ENCODE peak calls at places on chromosome X, in six cellular contexts. N, B, U, P, V and Y are unnamed samples. For H3K36me3, the result is how much of the 10 kb centered on the place peaks cover.

GRCh38 chrX:37812110-37812509 is 32.3 kb downstream of the CYBB start:
- DNase-seq in N (no peak), B (no peak), U (no peak), V (no peak), P (no peak), Y (no peak)

GRCh38 chrX:40809210-40809609 is 73.9 kb upstream of the MED14 start:
- DNase-seq in N (peak), P (peak), U (no peak), V (peak), B (peak), Y (no peak)

GRCh38 chrX:49754238-49754857 is 58.6 kb upstream of the PAGE1 start:
- DNase-seq in P (peak), B (peak), V (peak), N (peak), U (peak), Y (peak)

GRCh38 chrX:39777623-39778025 is 320.1 kb downstream of the BCOR start:
- DNase-seq in V (no peak), B (no peak), P (no peak), U (no peak), N (no peak), Y (peak)

GRCh38 chrX:13285693-13286092 is 34.2 kb downstream of the ATXN3L start:
- DNase-seq in B (no peak), N (no peak), V (no peak), U (no peak), P (no peak), Y (no peak)

GRCh38 chrX:129945131-129945530 is 37.3 kb upstream of the BCORL1 start:
- DNase-seq in P (peak), N (peak), U (no peak), V (peak), B (peak), Y (no peak)

GRCh38 chrX:9708923-9709553 is 56.6 kb downstream of the GPR143 start:
- DNase-seq in B (peak), U (peak), P (peak), V (peak), N (peak), Y (peak)

GRCh38 chrX:85963736-85964135 is 83.6 kb downstream of the CHM start:
- DNase-seq in B (peak), N (peak), P (peak), V (peak), U (no peak), Y (no peak)

GRCh38 chrX:45847966-45848365 is 647.3 kb upstream of the DIPK2B start:
- DNase-seq in N (peak), B (no peak), U (no peak), V (peak), P (peak), Y (no peak)

GRCh38 chrX:82556588-82556987 is 951.5 kb upstream of the POU3F4 start:
- DNase-seq in P (no peak), U (no peak), V (no peak), B (no peak), N (no peak), Y (no peak)

GRCh38 chrX:68685722-68686683 is 38.5 kb downstream of the STARD8 start:
- DNase-seq in N (peak), U (no peak), P (peak), B (peak), V (peak), Y (no peak)

GRCh38 chrX:49995795-49996455 is 73.5 kb downstream of the CLCN5 start:
- DNase-seq in B (no peak), N (peak), V (no peak), P (no peak), U (no peak), Y (no peak)

GRCh38 chrX:17861496-17862011 is 456 bp upstream of the RAI2 start:
- DNase-seq in V (no peak), U (no peak), P (no peak), N (no peak), B (no peak), Y (no peak)

GRCh38 chrX:866441-866990 is 235.9 kb downstream of the SHOX start:
- DNase-seq in P (no peak), U (no peak), B (no peak), N (no peak), V (no peak), Y (no peak)

GRCh38 chrX:55127692-55128091 is 38.9 kb downstream of the PAGE2 start:
- DNase-seq in P (peak), U (no peak), V (peak), N (no peak), B (no peak), Y (no peak)

GRCh38 chrX:30027636-30028035 is 187.7 kb upstream of the MAGEB2 start:
- DNase-seq in N (no peak), V (no peak), P (no peak), U (no peak), B (no peak), Y (no peak)

GRCh38 chrX:72094894-72095293 is 36.8 kb downstream of the RTL5 start:
- DNase-seq in P (peak), B (peak), U (no peak), N (peak), V (no peak), Y (peak)

GRCh38 chrX:63751481-63751880 is 33.5 kb downstream of the ARHGEF9 start:
- DNase-seq in V (no peak), U (no peak), B (no peak), P (no peak), N (no peak), Y (no peak)

GRCh38 chrX:65488496-65488895 is 46.1 kb downstream of the LAS1L start:
- DNase-seq in P (peak), N (peak), V (peak), B (peak), U (no peak), Y (no peak)

GRCh38 chrX:14501312-14501711 is 28.0 kb upstream of the GLRA2 start:
- DNase-seq in U (no peak), N (no peak), P (no peak), B (no peak), V (no peak), Y (no peak)

GRCh38 chrX:130228871-130229270 is 39.8 kb downstream of the ZNF280C start:
- DNase-seq in V (no peak), N (no peak), P (no peak), U (no peak), B (no peak), Y (no peak)

GRCh38 chrX:107672955-107673378 is 44.7 kb downstream of the PRPS1 start:
- DNase-seq in U (peak), P (peak), V (peak), N (peak), B (peak), Y (peak)

GRCh38 chrX:129996120-129996519 is 13.7 kb downstream of the BCORL1 start:
- DNase-seq in N (peak), B (peak), U (no peak), P (no peak), V (peak), Y (no peak)

GRCh38 chrX:146615807-146616206 is 193.8 kb upstream of the CXorf51B start:
- DNase-seq in V (no peak), U (no peak), N (no peak), B (no peak), P (no peak), Y (no peak)

GRCh38 chrX:2231570-2232192 is 269.1 kb downstream of the DHRSX start:
- DNase-seq in V (no peak), U (no peak), P (no peak), N (no peak), B (no peak), Y (no peak)

DNA sequence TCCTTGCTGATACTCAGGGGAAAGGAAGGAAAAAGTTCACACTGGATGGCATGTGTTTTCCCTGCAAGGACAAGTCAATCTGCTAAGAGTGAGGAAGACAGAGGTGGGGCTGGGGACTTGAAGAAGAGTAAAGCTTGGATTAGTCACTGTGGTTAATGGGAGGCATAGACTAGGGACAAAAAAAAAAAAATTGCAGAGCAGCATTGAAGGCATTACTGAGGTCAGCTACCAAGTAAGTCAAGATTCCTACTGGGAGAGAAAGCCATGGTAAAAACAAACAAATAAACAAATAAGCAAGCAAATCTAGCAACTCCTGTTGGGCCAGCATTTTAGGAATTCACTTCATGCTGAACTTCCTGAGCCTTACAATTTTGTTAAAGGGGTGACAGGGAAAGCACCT is 58.2 kb upstream of the GPC4 start:
- DNase-seq in N (peak), P (peak), V (peak), B (no peak), U (no peak), Y (no peak)
- H3K4me2 ChIP-seq in N (no peak), P (no peak), V (no peak), B (no peak), U (no peak), Y (no peak)

GRCh38 chrX:150506486-150506885 is 61.9 kb upstream of the MTM1 start:
- DNase-seq in N (no peak), V (peak), U (no peak), P (no peak), B (no peak), Y (no peak)

GRCh38 chrX:150507251-150507856 is 61.1 kb upstream of the MTM1 start:
- DNase-seq in V (peak), N (peak), B (no peak), U (no peak), P (no peak), Y (no peak)

GRCh38 chrX:150509703-150510102 is 58.7 kb upstream of the MTM1 start:
- DNase-seq in B (no peak), V (no peak), P (no peak), U (no peak), N (no peak), Y (no peak)

GRCh38 chrX:150508018-150508417 is 60.4 kb upstream of the MTM1 start:
- DNase-seq in N (no peak), V (peak), B (no peak), P (no peak), U (no peak), Y (no peak)

GRCh38 chrX:150508461-150509367 is 59.7 kb upstream of the MTM1 start:
- DNase-seq in B (peak), U (no peak), N (peak), P (no peak), V (peak), Y (no peak)
- H3K9ac ChIP-seq in B (no peak), U (no peak), N (no peak), P (no peak), V (no peak), Y (no peak)

GRCh38 chrX:74272230-74272629 is 31.8 kb upstream of the ZCCHC13 start:
- DNase-seq in U (no peak), B (no peak), V (no peak), P (no peak), N (no peak), Y (no peak)

GRCh38 chrX:74277846-74278245 is 26.1 kb upstream of the ZCCHC13 start:
- DNase-seq in P (no peak), V (no peak), N (no peak), B (no peak), U (no peak), Y (no peak)

GRCh38 chrX:74280759-74281158 is 23.2 kb upstream of the ZCCHC13 start:
- DNase-seq in B (no peak), P (no peak), U (no peak), V (no peak), N (no peak), Y (no peak)

GRCh38 chrX:74277320-74277719 is 26.7 kb upstream of the ZCCHC13 start:
- DNase-seq in V (no peak), N (no peak), P (no peak), U (no peak), B (no peak), Y (no peak)
- H3K36me3 ChIP-seq in V (under half), N (under half), P (half or more), U (under half), B (under half), Y (under half)

DNA sequence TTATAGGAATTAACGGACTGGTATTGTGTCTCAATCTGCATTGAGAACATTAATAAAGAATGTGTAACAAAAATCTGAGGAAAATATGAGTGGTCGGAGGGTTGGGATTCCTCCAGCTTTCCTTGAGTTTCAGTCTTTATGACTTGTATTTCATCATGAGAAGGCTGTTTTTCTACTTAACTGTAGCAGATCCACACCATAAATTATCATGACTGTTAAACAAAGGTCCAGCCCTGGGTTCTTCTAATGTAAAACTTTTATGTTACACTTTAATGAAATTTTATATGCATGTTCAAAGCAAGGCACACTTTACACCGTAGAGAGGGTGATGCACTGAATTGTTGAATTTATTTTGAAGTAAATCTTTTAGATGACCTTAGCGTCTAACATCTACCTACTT is 7.0 kb downstream of the AFF2 start:
- DNase-seq in B (no peak), P (no peak), U (no peak), N (no peak), V (no peak), Y (no peak)
- H3K4me2 ChIP-seq in B (no peak), P (no peak), U (no peak), N (no peak), V (no peak), Y (no peak)

GRCh38 chrX:120790552-120790951 is 85.1 kb downstream of the CT47B1 start:
- DNase-seq in B (no peak), P (no peak), V (no peak), U (no peak), N (no peak), Y (peak)

GRCh38 chrX:120794525-120794975 is 81.1 kb downstream of the CT47B1 start:
- DNase-seq in B (no peak), U (no peak), V (peak), N (peak), P (no peak), Y (no peak)

GRCh38 chrX:120793098-120793497 is 82.6 kb downstream of the CT47B1 start:
- DNase-seq in N (no peak), P (no peak), V (no peak), B (no peak), U (no peak), Y (no peak)

GRCh38 chrX:120790118-120790517 is 85.5 kb downstream of the CT47B1 start:
- DNase-seq in U (peak), B (peak), V (peak), N (peak), P (peak), Y (peak)

GRCh38 chrX:120791013-120791643 is 84.5 kb downstream of the CT47B1 start:
- DNase-seq in N (peak), V (peak), U (peak), P (peak), B (peak), Y (no peak)
- H3K9ac ChIP-seq in N (no peak), V (no peak), U (no peak), P (no peak), B (no peak), Y (no peak)

GRCh38 chrX:153951683-153952372 is 7.4 kb upstream of the RENBP start:
- DNase-seq in P (no peak), V (no peak), B (no peak), U (no peak), N (no peak), Y (no peak)
- H3K36me3 ChIP-seq in P (half or more), V (under half), B (half or more), U (under half), N (under half), Y (under half)